ENCODE peak calls at places on chromosomes 12 and 14, in four cellular contexts. L is adrenal gland, J is A549, O is pancreas. F is an unnamed sample.

GRCh38 chr14:103696466-103697071 is 18.7 kb downstream of the XRCC3 start:
- DNase-seq in L (peak; percentile 65), J (no peak), O (no peak), F (no peak)

GRCh38 chr12:125453751-125454150 is 388.5 kb downstream of the AACS start:
- DNase-seq in L (no peak), J (no peak), O (no peak), F (no peak)

GRCh38 chr14:68576031-68576430 is 216.8 kb downstream of the ZFP36L1 start:
- DNase-seq in L (no peak), J (no peak), O (no peak), F (no peak)

GRCh38 chr12:96195845-96196451 is 1.8 kb downstream of the ELK3 start:
- DNase-seq in L (no peak), J (peak; percentile 35), O (no peak), F (peak; percentile 24)

GRCh38 chr14:69298131-69299071 is 38.4 kb downstream of the GALNT16 start:
- DNase-seq in L (peak; percentile 65), J (no peak), O (no peak), F (no peak)

GRCh38 chr14:22200977-22201605 is 387.9 kb downstream of the DAD1 start:
- DNase-seq in L (no peak), J (peak; percentile 71), O (no peak), F (no peak)

GRCh38 chr14:104280085-104280901 is 141.9 kb downstream of the KIF26A start:
- DNase-seq in L (no peak), J (no peak), O (peak; percentile 4), F (no peak)

GRCh38 chr12:63151898-63152700 is 1.1 kb upstream of the AVPR1A start:
- DNase-seq in L (peak; percentile 82), J (peak; percentile 64), O (peak; percentile 46), F (no peak)

DNA sequence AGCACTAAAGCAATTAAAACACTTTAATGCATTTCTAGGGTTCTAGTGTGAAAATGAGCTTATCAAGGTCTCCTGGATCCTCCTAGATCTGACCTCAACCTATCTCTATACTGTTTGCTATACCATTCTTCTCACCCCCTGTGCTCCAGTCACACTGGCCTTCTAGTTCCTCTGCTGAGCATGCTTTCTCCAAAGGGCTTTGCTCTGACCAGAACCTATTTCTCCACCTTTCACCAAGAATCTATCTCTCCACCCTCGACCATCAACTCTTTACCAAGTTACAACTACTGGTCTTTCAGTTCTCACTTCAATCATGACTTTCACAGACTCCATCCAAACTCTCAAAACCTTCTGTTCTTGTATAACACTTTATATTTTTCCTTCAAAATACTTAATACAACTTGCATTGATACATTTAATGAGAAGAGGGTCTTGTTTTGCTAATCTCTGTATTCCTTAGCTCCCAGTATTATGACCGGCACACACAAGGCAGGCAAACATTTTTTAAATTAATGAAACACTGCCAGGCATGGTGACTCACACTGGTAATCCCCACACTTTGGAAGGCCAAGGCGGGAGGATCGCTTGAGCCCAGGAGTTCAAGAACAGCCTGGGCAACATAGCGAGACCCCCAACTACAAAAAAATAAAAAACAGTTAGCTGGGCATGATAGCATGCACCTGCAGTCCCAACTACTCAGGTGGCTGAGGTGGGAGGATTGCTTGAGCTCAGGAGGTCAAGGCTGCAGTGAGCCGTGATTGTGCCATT is 22.8 kb downstream of the PPP1R12A start:
- DNase-seq in L (no peak), J (peak; percentile 27), O (no peak), F (no peak)
- H3K27ac ChIP-seq in L (no peak overlapping the region), J (no peak overlapping the region), O (no peak overlapping the region), F (no peak overlapping the region)

GRCh38 chr12:17810399-17810798 is 279.6 kb downstream of the RERGL start:
- DNase-seq in L (no peak), J (no peak), O (no peak), F (no peak)

DNA sequence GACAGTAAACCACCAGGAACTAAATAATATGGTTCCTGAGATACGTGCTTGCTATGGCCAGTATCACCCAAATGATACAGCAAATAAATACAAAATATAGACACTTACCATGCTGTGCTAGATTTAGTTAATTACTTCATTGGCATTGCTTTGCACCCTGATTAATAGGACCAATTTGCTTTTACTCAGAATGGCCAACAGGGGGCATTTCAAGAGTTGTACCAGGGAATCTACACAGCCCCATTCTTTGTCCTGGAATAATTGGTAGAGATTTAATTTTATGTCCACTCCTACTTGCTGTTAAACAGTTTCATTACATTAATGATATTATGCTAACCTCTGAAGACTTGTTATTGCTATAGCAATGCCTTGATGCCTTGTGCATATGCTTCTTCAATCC is 280.8 kb downstream of the RERGL start:
- DNase-seq in L (no peak), J (no peak), O (no peak), F (no peak)
- TF ChIP-seq CTCF in L (no peak), J (no peak), O (no peak), F (no peak)

GRCh38 chr12:34389378-34390170 is 367.3 kb downstream of the ALG10 start:
- DNase-seq in L (no peak), J (no peak), O (no peak), F (no peak)

GRCh38 chr12:34390171-34390841 is 368.0 kb downstream of the ALG10 start:
- DNase-seq in L (no peak), J (no peak), O (no peak), F (no peak)

GRCh38 chr12:34386621-34387255 is 364.4 kb downstream of the ALG10 start:
- DNase-seq in L (no peak), J (no peak), O (no peak), F (no peak)

GRCh38 chr12:34387711-34388635 is 365.7 kb downstream of the ALG10 start:
- DNase-seq in L (no peak), J (no peak), O (no peak), F (no peak)

DNA sequence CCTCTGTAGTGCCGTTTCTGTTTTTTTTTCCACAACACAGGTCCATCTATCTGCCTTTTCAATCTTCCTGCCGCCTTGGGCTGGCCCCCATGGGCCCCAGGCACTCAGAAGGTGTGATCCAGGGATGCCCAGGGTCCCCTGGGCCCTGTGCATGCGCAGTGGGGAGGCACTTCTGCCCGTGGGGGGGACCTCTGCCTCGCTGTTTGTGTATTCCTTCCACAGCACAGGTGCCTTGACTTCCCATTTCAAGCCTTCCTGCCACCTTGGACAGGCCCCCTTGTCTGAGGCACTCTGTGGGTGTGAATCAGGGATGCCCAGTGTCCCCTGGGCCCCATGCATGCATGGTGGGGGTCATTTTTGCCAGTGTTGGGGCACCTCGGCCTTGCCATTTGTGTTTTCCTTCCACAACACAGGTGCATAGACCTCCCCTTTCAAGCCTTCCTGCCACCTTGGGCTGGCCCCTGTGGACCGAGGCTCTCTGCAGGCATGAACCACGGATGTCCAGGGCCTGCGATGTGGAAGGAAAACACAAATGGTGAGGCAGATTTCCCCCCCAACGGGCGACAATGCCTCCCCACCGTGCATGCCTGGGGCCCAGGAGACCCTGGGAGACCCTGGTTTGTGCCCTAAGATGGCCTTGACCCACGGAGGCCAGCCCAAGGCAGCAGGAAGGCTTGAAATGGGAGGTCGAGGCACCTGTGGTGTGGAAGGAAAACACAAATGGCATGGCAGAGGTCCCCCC is 366.5 kb downstream of the ALG10 start:
- DNase-seq in L (no peak), J (no peak), O (no peak), F (no peak)
- H3K9me3 ChIP-seq in L (no peaks in the 10 kb centered on the region), J (no peaks in the 10 kb centered on the region), O (no peaks in the 10 kb centered on the region), F (peaks cover 36% of the 10 kb centered on the region)

DNA sequence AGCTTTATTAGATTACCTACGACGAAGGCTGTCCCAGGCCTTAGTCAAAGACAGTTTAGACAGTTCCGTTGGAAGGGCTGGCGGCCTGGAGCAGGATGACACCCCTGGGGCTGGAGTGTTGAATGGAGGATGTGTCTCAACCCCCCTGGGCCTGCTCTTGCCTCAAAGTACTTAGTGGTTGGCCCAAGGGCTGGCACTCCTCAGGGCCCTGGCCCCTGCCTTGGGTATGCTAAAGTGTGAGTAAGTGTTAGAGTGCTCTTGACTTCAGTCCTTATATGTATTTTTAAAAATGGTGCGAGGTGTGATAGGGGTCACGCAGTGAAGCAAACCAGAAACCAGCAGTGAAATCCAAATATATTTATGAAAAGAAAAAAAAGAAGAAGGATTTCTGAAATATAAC is 261.6 kb downstream of the KTN1 start:
- DNase-seq in L (no peak), J (no peak), O (no peak), F (no peak)
- H3K27ac ChIP-seq in L (no peak overlapping the region), J (no peak overlapping the region), O (no peak overlapping the region), F (no peak overlapping the region)

F was measured in CD4-positive, alpha-beta T cell.